ENCODE peak calls at places on chromosomes 3 and 15, in nine cellular contexts. W is stimulated activated CD4-positive, alpha-beta T cell treated with anti-CD3 and anti-CD28 coated beads, Interleukin-12 subunit alpha, Interleukin-12 subunit beta, amount 100 ng/mL, for 48 hours; Y is activated naive CD4-positive, alpha-beta T cell; L is mucosa of gallbladder; A is small intestine; M is NCI-H510A treated with DMSO at 0.1 percent for 48 hours; B is AG08396; J is transverse colon; U is iPS-NIHi11. S is an unnamed sample.

GRCh38 chr3:125039041-125039896 is 16.5 kb downstream of the HEG1 start:
- DNase-seq in W (no peak), Y (no peak), L (no peak), A (no peak), M (no peak), B (no peak), J (no peak), U (peak), S (no peak)

GRCh38 chr3:134055661-134056060 is 25.9 kb upstream of the SLCO2A1 start:
- DNase-seq in W (no peak), Y (no peak), L (no peak), A (no peak), M (no peak), B (no peak), J (no peak), U (no peak), S (no peak)

GRCh38 chr3:10653241-10653640 is 147.9 kb upstream of the ATP2B2 start:
- DNase-seq in W (no peak), Y (no peak), L (no peak), A (no peak), M (no peak), B (no peak), J (no peak), U (no peak), S (no peak)

GRCh38 chr3:71069797-71070196 is 513.7 kb downstream of the FOXP1 start:
- DNase-seq in W (peak), Y (peak), L (peak), A (peak), M (peak), B (peak), J (peak), U (peak), S (peak)

GRCh38 chr15:39251413-39252197 is 329.3 kb upstream of the THBS1 start:
- DNase-seq in W (no peak), Y (no peak), L (no peak), A (no peak), M (no peak), B (no peak), J (no peak), U (no peak), S (no peak)

GRCh38 chr3:122074621-122075265 is 19.6 kb downstream of the CD86 start:
- DNase-seq in W (no peak), Y (no peak), L (no peak), A (no peak), M (no peak), B (no peak), J (peak), U (no peak), S (no peak)

GRCh38 chr15:73700041-73700842 is 16.1 kb downstream of the CD276 start:
- DNase-seq in W (peak), Y (peak), L (peak), A (peak), M (peak), B (peak), J (peak), U (peak), S (peak)

GRCh38 chr15:70528270-70528706 is 235.1 kb downstream of the UACA start:
- DNase-seq in W (peak), Y (peak), L (peak), A (peak), M (peak), B (no peak), J (peak), U (no peak), S (peak)

GRCh38 chr3:187889601-187890404 is 144.5 kb upstream of the BCL6 start:
- DNase-seq in W (no peak), Y (no peak), L (no peak), A (no peak), M (no peak), B (no peak), J (no peak), U (no peak), S (no peak)

GRCh38 chr3:72597756-72598195 is 250.5 kb downstream of the SHQ1 start:
- DNase-seq in W (no peak), Y (no peak), L (no peak), A (no peak), M (peak), B (peak), J (no peak), U (peak), S (no peak)

GRCh38 chr3:11206953-11207352 is 52.7 kb downstream of the HRH1 start:
- DNase-seq in W (no peak), Y (no peak), L (no peak), A (no peak), M (no peak), B (no peak), J (no peak), U (no peak), S (no peak)

GRCh38 chr3:149657796-149658443 is at the start of gene WWTR1:
- DNase-seq in W (peak), Y (no peak), L (peak), A (peak), M (peak), B (peak), J (peak), U (peak), S (peak)

GRCh38 chr3:114213669-114214541 is 23.5 kb downstream of the ZNF80 start:
- DNase-seq in W (peak), Y (peak), L (peak), A (peak), M (no peak), B (peak), J (peak), U (peak), S (no peak)

GRCh38 chr15:101439285-101439919 is 50.1 kb downstream of the PCSK6 start:
- DNase-seq in W (no peak), Y (no peak), L (peak), A (peak), M (no peak), B (peak), J (no peak), U (no peak), S (peak)